ENCODE peak calls at places on chromosomes 3 and 15, in nine cellular contexts. One of them, this sample, is unnamed. For H3K4me1 and H3K27me3, the result is how much of the 10 kb centered on the place peaks cover.

GRCh38 chr3:171972965-171973364 is 66.4 kb upstream of the FNDC3B start:
- DNase-seq in right cardiac atrium: peak
- DNase-seq in pancreas: no peak
- DNase-seq in heart left ventricle: peak
- DNase-seq in tibial artery: peak
- DNase-seq in suprapubic skin: no peak
- DNase-seq in endodermal cell: no peak
- DNase-seq in neuronal stem cell: no peak
- DNase-seq in K562: no peak
- DNase-seq in this sample: no peak

GRCh38 chr3:72155391-72156064 is 370.6 kb upstream of the PROK2 start:
- DNase-seq in endodermal cell: no peak
- DNase-seq in suprapubic skin: peak
- DNase-seq in tibial artery: peak
- DNase-seq in K562: peak
- DNase-seq in heart left ventricle: no peak
- DNase-seq in neuronal stem cell: no peak
- DNase-seq in right cardiac atrium: peak
- DNase-seq in pancreas: no peak
- DNase-seq in this sample: no peak

GRCh38 chr15:31554261-31554660 is 227.6 kb downstream of the KLF13 start:
- DNase-seq in right cardiac atrium: peak
- DNase-seq in pancreas: no peak
- DNase-seq in neuronal stem cell: no peak
- DNase-seq in suprapubic skin: no peak
- DNase-seq in endodermal cell: no peak
- DNase-seq in K562: no peak
- DNase-seq in tibial artery: peak
- DNase-seq in heart left ventricle: peak
- DNase-seq in this sample: no peak

GRCh38 chr3:127777861-127778711 is 44.2 kb downstream of the MGLL start:
- DNase-seq in neuronal stem cell: no peak
- DNase-seq in tibial artery: no peak
- DNase-seq in endodermal cell: no peak
- DNase-seq in pancreas: peak
- DNase-seq in heart left ventricle: no peak
- DNase-seq in suprapubic skin: no peak
- DNase-seq in K562: no peak
- DNase-seq in right cardiac atrium: no peak
- DNase-seq in this sample: no peak

GRCh38 chr15:72358532-72359180 is 17.2 kb downstream of the HEXA start:
- DNase-seq in heart left ventricle: peak
- DNase-seq in right cardiac atrium: peak
- DNase-seq in pancreas: no peak
- DNase-seq in endodermal cell: no peak
- DNase-seq in suprapubic skin: peak
- DNase-seq in tibial artery: no peak
- DNase-seq in K562: peak
- DNase-seq in neuronal stem cell: no peak
- DNase-seq in this sample: no peak

GRCh38 chr3:194824676-194825075 is 139.0 kb downstream of the FAM43A start:
- DNase-seq in right cardiac atrium: peak
- DNase-seq in endodermal cell: no peak
- DNase-seq in heart left ventricle: peak
- DNase-seq in tibial artery: no peak
- DNase-seq in pancreas: no peak
- DNase-seq in K562: no peak
- DNase-seq in neuronal stem cell: no peak
- DNase-seq in suprapubic skin: no peak
- DNase-seq in this sample: no peak

GRCh38 chr15:74958320-74958907 is 1.8 kb upstream of the RPP25 start:
- DNase-seq in suprapubic skin: peak
- DNase-seq in endodermal cell: peak
- DNase-seq in tibial artery: peak
- DNase-seq in K562: peak
- DNase-seq in pancreas: peak
- DNase-seq in heart left ventricle: peak
- DNase-seq in neuronal stem cell: no peak
- DNase-seq in right cardiac atrium: peak
- DNase-seq in this sample: no peak

GRCh38 chr3:114290911-114291901 is 2.6 kb upstream of the TIGIT start:
- DNase-seq in neuronal stem cell: peak
- DNase-seq in suprapubic skin: peak
- DNase-seq in right cardiac atrium: peak
- DNase-seq in endodermal cell: peak
- DNase-seq in K562: peak
- DNase-seq in heart left ventricle: peak
- DNase-seq in tibial artery: no peak
- DNase-seq in pancreas: peak
- DNase-seq in this sample: peak

GRCh38 chr3:35790764-35791163 is 151.4 kb downstream of the ARPP21 start:
- DNase-seq in heart left ventricle: no peak
- DNase-seq in pancreas: no peak
- DNase-seq in endodermal cell: no peak
- DNase-seq in neuronal stem cell: no peak
- DNase-seq in tibial artery: no peak
- DNase-seq in K562: no peak
- DNase-seq in right cardiac atrium: no peak
- DNase-seq in suprapubic skin: no peak
- DNase-seq in this sample: no peak

GRCh38 chr15:50181983-50182232 is at the start of gene SLC27A2:
- DNase-seq in suprapubic skin: no peak
- DNase-seq in right cardiac atrium: no peak
- DNase-seq in neuronal stem cell: peak
- DNase-seq in heart left ventricle: peak
- DNase-seq in pancreas: no peak
- DNase-seq in tibial artery: no peak
- DNase-seq in endodermal cell: no peak
- DNase-seq in K562: peak
- DNase-seq in this sample: no peak

GRCh38 chr3:79003994-79004393 is 763.8 kb downstream of the ROBO1 start:
- DNase-seq in heart left ventricle: no peak
- DNase-seq in pancreas: no peak
- DNase-seq in tibial artery: no peak
- DNase-seq in K562: no peak
- DNase-seq in right cardiac atrium: no peak
- DNase-seq in endodermal cell: no peak
- DNase-seq in neuronal stem cell: no peak
- DNase-seq in suprapubic skin: no peak
- DNase-seq in this sample: no peak

GRCh38 chr3:168267179-168267578 is 171.5 kb upstream of the GOLIM4 start:
- DNase-seq in pancreas: no peak
- DNase-seq in heart left ventricle: no peak
- DNase-seq in tibial artery: no peak
- DNase-seq in right cardiac atrium: no peak
- DNase-seq in suprapubic skin: no peak
- DNase-seq in K562: no peak
- DNase-seq in neuronal stem cell: no peak
- DNase-seq in endodermal cell: no peak
- DNase-seq in this sample: no peak

GRCh38 chr15:84595660-84596059 is 5.1 kb upstream of the ZSCAN2 start:
- DNase-seq in tibial artery: no peak
- DNase-seq in pancreas: no peak
- DNase-seq in suprapubic skin: no peak
- DNase-seq in right cardiac atrium: no peak
- DNase-seq in heart left ventricle: no peak
- DNase-seq in K562: no peak
- DNase-seq in endodermal cell: peak
- DNase-seq in neuronal stem cell: no peak
- DNase-seq in this sample: no peak

GRCh38 chr15:66956672-66957540 is 108.5 kb upstream of the SMAD3 start:
- DNase-seq in suprapubic skin: peak
- DNase-seq in pancreas: no peak
- DNase-seq in K562: no peak
- DNase-seq in endodermal cell: no peak
- DNase-seq in right cardiac atrium: no peak
- DNase-seq in heart left ventricle: no peak
- DNase-seq in neuronal stem cell: no peak
- DNase-seq in tibial artery: peak
- DNase-seq in this sample: no peak

GRCh38 chr15:77496710-77497107 is 76.0 kb downstream of the HMG20A start:
- DNase-seq in pancreas: peak
- DNase-seq in neuronal stem cell: peak
- DNase-seq in heart left ventricle: peak
- DNase-seq in K562: peak
- DNase-seq in right cardiac atrium: peak
- DNase-seq in suprapubic skin: peak
- DNase-seq in endodermal cell: peak
- DNase-seq in tibial artery: peak
- DNase-seq in this sample: no peak

GRCh38 chr15:67089218-67090193 is 24.1 kb downstream of the SMAD3 start:
- DNase-seq in K562: no peak
- DNase-seq in suprapubic skin: no peak
- DNase-seq in pancreas: no peak
- DNase-seq in neuronal stem cell: no peak
- DNase-seq in right cardiac atrium: no peak
- DNase-seq in tibial artery: no peak
- DNase-seq in heart left ventricle: no peak
- DNase-seq in endodermal cell: peak
- DNase-seq in this sample: no peak

GRCh38 chr15:75036269-75036668 is 12.9 kb downstream of the PPCDC start:
- DNase-seq in heart left ventricle: no peak
- DNase-seq in K562: peak
- DNase-seq in neuronal stem cell: no peak
- DNase-seq in pancreas: no peak
- DNase-seq in right cardiac atrium: no peak
- DNase-seq in suprapubic skin: no peak
- DNase-seq in endodermal cell: peak
- DNase-seq in tibial artery: no peak
- DNase-seq in this sample: no peak

GRCh38 chr3:150059241-150059640 is 88.5 kb upstream of the PFN2 start:
- DNase-seq in pancreas: no peak
- DNase-seq in K562: no peak
- DNase-seq in neuronal stem cell: no peak
- DNase-seq in heart left ventricle: no peak
- DNase-seq in endodermal cell: no peak
- DNase-seq in tibial artery: no peak
- DNase-seq in suprapubic skin: no peak
- DNase-seq in right cardiac atrium: no peak
- DNase-seq in this sample: no peak

GRCh38 chr15:36645106-36645505 is 65.7 kb downstream of the CDIN1 start:
- DNase-seq in heart left ventricle: no peak
- DNase-seq in K562: no peak
- DNase-seq in endodermal cell: no peak
- DNase-seq in right cardiac atrium: no peak
- DNase-seq in pancreas: no peak
- DNase-seq in neuronal stem cell: no peak
- DNase-seq in tibial artery: no peak
- DNase-seq in suprapubic skin: no peak
- DNase-seq in this sample: no peak

DNA sequence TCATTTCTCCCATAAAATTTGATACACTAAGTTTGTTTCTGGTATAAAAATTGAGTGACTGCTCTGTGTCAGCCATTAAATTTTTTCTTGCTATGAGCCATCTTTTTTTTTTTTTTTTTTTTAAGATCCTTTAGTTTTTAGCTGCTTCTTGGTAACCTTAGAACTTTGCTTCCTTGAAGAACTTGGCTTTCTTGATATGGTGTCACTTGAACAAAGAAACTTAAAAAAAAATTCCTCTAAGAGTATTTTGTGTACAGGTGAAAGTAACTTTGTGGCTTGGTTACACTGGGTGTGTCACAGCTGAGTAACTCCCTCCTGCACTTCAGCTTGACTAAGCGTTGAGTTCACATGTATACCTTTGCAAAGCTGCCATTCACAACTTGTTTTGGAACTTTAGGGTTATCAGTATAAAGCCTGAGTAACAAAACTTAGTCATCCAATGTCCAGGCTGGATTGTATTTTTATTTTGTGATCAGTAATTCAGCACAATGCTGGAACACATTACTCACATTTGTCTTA is 6.5 kb downstream of the CHD2 start:
- DNase-seq in suprapubic skin: no peak
- DNase-seq in endodermal cell: no peak
- DNase-seq in tibial artery: no peak
- DNase-seq in K562: no peak
- DNase-seq in heart left ventricle: no peak
- DNase-seq in right cardiac atrium: no peak
- DNase-seq in neuronal stem cell: no peak
- DNase-seq in pancreas: no peak
- DNase-seq in this sample: no peak
- H3K4me1 ChIP-seq in suprapubic skin: half or more
- H3K4me1 ChIP-seq in endodermal cell: under half
- H3K4me1 ChIP-seq in tibial artery: under half
- H3K4me1 ChIP-seq in K562: under half
- H3K4me1 ChIP-seq in heart left ventricle: half or more
- H3K4me1 ChIP-seq in right cardiac atrium: under half
- H3K4me1 ChIP-seq in neuronal stem cell: under half
- H3K4me1 ChIP-seq in pancreas: half or more
- H3K4me1 ChIP-seq in this sample: under half

GRCh38 chr15:65621638-65622037 is at the start of gene SLC24A1:
- DNase-seq in right cardiac atrium: no peak
- DNase-seq in suprapubic skin: no peak
- DNase-seq in neuronal stem cell: no peak
- DNase-seq in endodermal cell: no peak
- DNase-seq in K562: no peak
- DNase-seq in pancreas: no peak
- DNase-seq in tibial artery: no peak
- DNase-seq in heart left ventricle: no peak
- DNase-seq in this sample: no peak
- H3K27me3 ChIP-seq in right cardiac atrium: under half
- H3K27me3 ChIP-seq in suprapubic skin: under half
- H3K27me3 ChIP-seq in neuronal stem cell: under half
- H3K27me3 ChIP-seq in endodermal cell: under half
- H3K27me3 ChIP-seq in K562: under half
- H3K27me3 ChIP-seq in pancreas: under half
- H3K27me3 ChIP-seq in tibial artery: under half
- H3K27me3 ChIP-seq in heart left ventricle: under half
- H3K27me3 ChIP-seq in this sample: under half

GRCh38 chr3:62605413-62606068 is 232.2 kb upstream of the FEZF2 start:
- DNase-seq in endodermal cell: no peak
- DNase-seq in tibial artery: no peak
- DNase-seq in K562: no peak
- DNase-seq in neuronal stem cell: no peak
- DNase-seq in heart left ventricle: no peak
- DNase-seq in suprapubic skin: no peak
- DNase-seq in right cardiac atrium: no peak
- DNase-seq in pancreas: no peak
- DNase-seq in this sample: no peak
- H3K4me1 ChIP-seq in endodermal cell: under half
- H3K4me1 ChIP-seq in tibial artery: under half
- H3K4me1 ChIP-seq in K562: under half
- H3K4me1 ChIP-seq in neuronal stem cell: under half
- H3K4me1 ChIP-seq in heart left ventricle: under half
- H3K4me1 ChIP-seq in suprapubic skin: under half
- H3K4me1 ChIP-seq in right cardiac atrium: under half
- H3K4me1 ChIP-seq in pancreas: under half
- H3K4me1 ChIP-seq in this sample: under half

DNA sequence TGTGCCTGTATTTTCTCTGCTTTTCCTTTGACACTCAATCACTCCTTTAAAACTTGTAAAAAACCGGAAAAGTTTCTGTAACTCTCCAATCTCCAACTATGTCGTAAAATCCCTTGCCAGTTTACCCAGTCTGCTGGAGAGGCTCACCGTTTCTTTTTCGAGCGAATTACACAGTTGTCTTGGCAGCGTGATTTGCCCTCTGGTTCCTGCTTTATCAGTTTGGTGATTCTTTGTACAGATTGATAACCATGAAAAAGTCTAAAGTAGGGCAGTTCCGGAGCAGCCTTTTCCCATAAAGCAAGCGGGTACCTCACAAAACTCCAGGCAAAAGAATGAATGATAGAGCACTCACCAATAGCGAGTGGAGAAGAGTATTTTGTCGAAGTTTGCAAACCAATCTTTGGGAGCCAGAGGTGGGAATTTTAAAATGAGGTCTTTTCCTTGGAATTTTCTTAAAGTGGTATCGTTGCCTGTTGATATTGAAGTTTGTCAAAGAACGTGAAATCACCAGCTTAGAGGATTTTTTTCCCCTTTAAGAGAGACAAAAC is at the start of gene TTC23:
- DNase-seq in K562: no peak
- DNase-seq in pancreas: no peak
- DNase-seq in right cardiac atrium: no peak
- DNase-seq in tibial artery: no peak
- DNase-seq in heart left ventricle: peak
- DNase-seq in neuronal stem cell: peak
- DNase-seq in endodermal cell: peak
- DNase-seq in suprapubic skin: no peak
- DNase-seq in this sample: peak
- H3K27me3 ChIP-seq in K562: under half
- H3K27me3 ChIP-seq in pancreas: under half
- H3K27me3 ChIP-seq in right cardiac atrium: under half
- H3K27me3 ChIP-seq in tibial artery: under half
- H3K27me3 ChIP-seq in heart left ventricle: under half
- H3K27me3 ChIP-seq in neuronal stem cell: under half
- H3K27me3 ChIP-seq in endodermal cell: under half
- H3K27me3 ChIP-seq in suprapubic skin: under half
- H3K27me3 ChIP-seq in this sample: under half

This sample was measured in iPS DF 6.9.